ENCODE peak calls at places on chromosomes 5 and 9, in eight cellular contexts. One of them, this sample, is unnamed.

GRCh38 chr5:142433526-142434321 is 108.9 kb upstream of the SPRY4 start:
- DNase-seq in natural killer cell: no peak
- DNase-seq in fibroblast of pulmonary artery: peak; percentile 72
- DNase-seq in lower leg skin: peak; percentile 75
- DNase-seq in breast epithelium: no peak
- DNase-seq in BJ: peak; percentile 18
- DNase-seq in colonic mucosa: no peak
- DNase-seq in A673: peak; percentile 67
- DNase-seq in this sample: no peak

GRCh38 chr5:160105686-160106085 is 13.6 kb downstream of the PWWP2A start:
- DNase-seq in natural killer cell: no peak
- DNase-seq in fibroblast of pulmonary artery: no peak
- DNase-seq in lower leg skin: no peak
- DNase-seq in breast epithelium: no peak
- DNase-seq in BJ: no peak
- DNase-seq in colonic mucosa: no peak
- DNase-seq in A673: no peak
- DNase-seq in this sample: peak; percentile 50

GRCh38 chr9:36874261-36874660 is 159.8 kb downstream of the PAX5 start:
- DNase-seq in natural killer cell: no peak
- DNase-seq in fibroblast of pulmonary artery: no peak
- DNase-seq in lower leg skin: no peak
- DNase-seq in breast epithelium: no peak
- DNase-seq in BJ: no peak
- DNase-seq in colonic mucosa: no peak
- DNase-seq in A673: no peak
- DNase-seq in this sample: no peak

GRCh38 chr9:131812116-131812790 is 72.4 kb upstream of the RAPGEF1 start:
- DNase-seq in natural killer cell: no peak
- DNase-seq in fibroblast of pulmonary artery: no peak
- DNase-seq in lower leg skin: no peak
- DNase-seq in breast epithelium: no peak
- DNase-seq in BJ: no peak
- DNase-seq in colonic mucosa: no peak
- DNase-seq in A673: no peak
- DNase-seq in this sample: no peak

GRCh38 chr9:2729721-2730120 is 12.4 kb downstream of the KCNV2 start:
- DNase-seq in natural killer cell: no peak
- DNase-seq in fibroblast of pulmonary artery: peak; percentile 58
- DNase-seq in lower leg skin: no peak
- DNase-seq in breast epithelium: no peak
- DNase-seq in BJ: no peak
- DNase-seq in colonic mucosa: no peak
- DNase-seq in A673: no peak
- DNase-seq in this sample: no peak

GRCh38 chr5:129249891-129250290 is 155.3 kb downstream of the ISOC1 start:
- DNase-seq in natural killer cell: no peak
- DNase-seq in fibroblast of pulmonary artery: no peak
- DNase-seq in lower leg skin: no peak
- DNase-seq in breast epithelium: no peak
- DNase-seq in BJ: no peak
- DNase-seq in colonic mucosa: no peak
- DNase-seq in A673: no peak
- DNase-seq in this sample: no peak

GRCh38 chr5:80973027-80973426 is 12.9 kb downstream of the RASGRF2 start:
- DNase-seq in natural killer cell: no peak
- DNase-seq in fibroblast of pulmonary artery: no peak
- DNase-seq in lower leg skin: no peak
- DNase-seq in breast epithelium: no peak
- DNase-seq in BJ: no peak
- DNase-seq in colonic mucosa: no peak
- DNase-seq in A673: peak; percentile 88
- DNase-seq in this sample: no peak

GRCh38 chr5:1483064-1483463 is 37.8 kb upstream of the SLC6A3 start:
- DNase-seq in natural killer cell: no peak
- DNase-seq in fibroblast of pulmonary artery: no peak
- DNase-seq in lower leg skin: no peak
- DNase-seq in breast epithelium: no peak
- DNase-seq in BJ: no peak
- DNase-seq in colonic mucosa: no peak
- DNase-seq in A673: no peak
- DNase-seq in this sample: no peak

GRCh38 chr9:135907006-135907434 is 326 bp downstream of the CAMSAP1 start:
- DNase-seq in natural killer cell: no peak
- DNase-seq in fibroblast of pulmonary artery: peak; percentile 45
- DNase-seq in lower leg skin: peak; percentile 83
- DNase-seq in breast epithelium: no peak
- DNase-seq in BJ: no peak
- DNase-seq in colonic mucosa: no peak
- DNase-seq in A673: no peak
- DNase-seq in this sample: peak; percentile 64

GRCh38 chr5:76544268-76544926 is 78.8 kb downstream of the F2RL2 start:
- DNase-seq in natural killer cell: peak; percentile 40
- DNase-seq in fibroblast of pulmonary artery: peak; percentile 49
- DNase-seq in lower leg skin: no peak
- DNase-seq in breast epithelium: no peak
- DNase-seq in BJ: no peak
- DNase-seq in colonic mucosa: peak; percentile 67
- DNase-seq in A673: peak; percentile 81
- DNase-seq in this sample: peak; percentile 34

GRCh38 chr9:75891277-75892167 is 1.0 kb downstream of the PCSK5 start:
- DNase-seq in natural killer cell: peak; percentile 20
- DNase-seq in fibroblast of pulmonary artery: peak; percentile 52
- DNase-seq in lower leg skin: peak; percentile 89
- DNase-seq in breast epithelium: no peak
- DNase-seq in BJ: no peak
- DNase-seq in colonic mucosa: peak; percentile 73
- DNase-seq in A673: peak; percentile 12
- DNase-seq in this sample: peak; percentile 36

GRCh38 chr9:70510157-70510770 is 95.8 kb upstream of the KLF9 start:
- DNase-seq in natural killer cell: no peak
- DNase-seq in fibroblast of pulmonary artery: peak; percentile 40
- DNase-seq in lower leg skin: no peak
- DNase-seq in breast epithelium: no peak
- DNase-seq in BJ: no peak
- DNase-seq in colonic mucosa: peak; percentile 59
- DNase-seq in A673: peak; percentile 25
- DNase-seq in this sample: peak; percentile 17

GRCh38 chr9:114681594-114682332 is at the start of gene TEX48:
- DNase-seq in natural killer cell: peak; percentile 30
- DNase-seq in fibroblast of pulmonary artery: peak; percentile 79
- DNase-seq in lower leg skin: no peak
- DNase-seq in breast epithelium: no peak
- DNase-seq in BJ: no peak
- DNase-seq in colonic mucosa: peak; percentile 82
- DNase-seq in A673: peak; percentile 84
- DNase-seq in this sample: peak; percentile 69
- TF ChIP-seq CTCF in natural killer cell: peak; percentile 81
- TF ChIP-seq CTCF in fibroblast of pulmonary artery: peak; percentile 88
- TF ChIP-seq CTCF in lower leg skin: no peak
- TF ChIP-seq CTCF in breast epithelium: no peak
- TF ChIP-seq CTCF in BJ: peak; percentile 82
- TF ChIP-seq CTCF in colonic mucosa: peak; percentile 59
- TF ChIP-seq CTCF in A673: peak; percentile 74
- TF ChIP-seq CTCF in this sample: peak; percentile 69

GRCh38 chr5:135965504-135965903 is 10.7 kb upstream of the LECT2 start:
- DNase-seq in natural killer cell: no peak
- DNase-seq in fibroblast of pulmonary artery: no peak
- DNase-seq in lower leg skin: no peak
- DNase-seq in breast epithelium: no peak
- DNase-seq in BJ: no peak
- DNase-seq in colonic mucosa: no peak
- DNase-seq in A673: no peak
- DNase-seq in this sample: no peak

GRCh38 chr5:135966165-135966564 is 11.4 kb upstream of the LECT2 start:
- DNase-seq in natural killer cell: no peak
- DNase-seq in fibroblast of pulmonary artery: no peak
- DNase-seq in lower leg skin: no peak
- DNase-seq in breast epithelium: no peak
- DNase-seq in BJ: no peak
- DNase-seq in colonic mucosa: no peak
- DNase-seq in A673: no peak
- DNase-seq in this sample: no peak

GRCh38 chr5:135966790-135967189 is 12.0 kb upstream of the LECT2 start:
- DNase-seq in natural killer cell: no peak
- DNase-seq in fibroblast of pulmonary artery: no peak
- DNase-seq in lower leg skin: no peak
- DNase-seq in breast epithelium: no peak
- DNase-seq in BJ: no peak
- DNase-seq in colonic mucosa: no peak
- DNase-seq in A673: no peak
- DNase-seq in this sample: no peak

GRCh38 chr5:135964670-135965320 is 10.0 kb upstream of the LECT2 start:
- DNase-seq in natural killer cell: no peak
- DNase-seq in fibroblast of pulmonary artery: no peak
- DNase-seq in lower leg skin: no peak
- DNase-seq in breast epithelium: no peak
- DNase-seq in BJ: no peak
- DNase-seq in colonic mucosa: no peak
- DNase-seq in A673: no peak
- DNase-seq in this sample: no peak
- TF ChIP-seq CTCF in natural killer cell: no peak
- TF ChIP-seq CTCF in fibroblast of pulmonary artery: no peak
- TF ChIP-seq CTCF in lower leg skin: no peak
- TF ChIP-seq CTCF in breast epithelium: no peak
- TF ChIP-seq CTCF in BJ: no peak
- TF ChIP-seq CTCF in colonic mucosa: no peak
- TF ChIP-seq CTCF in A673: no peak
- TF ChIP-seq CTCF in this sample: no peak

DNA sequence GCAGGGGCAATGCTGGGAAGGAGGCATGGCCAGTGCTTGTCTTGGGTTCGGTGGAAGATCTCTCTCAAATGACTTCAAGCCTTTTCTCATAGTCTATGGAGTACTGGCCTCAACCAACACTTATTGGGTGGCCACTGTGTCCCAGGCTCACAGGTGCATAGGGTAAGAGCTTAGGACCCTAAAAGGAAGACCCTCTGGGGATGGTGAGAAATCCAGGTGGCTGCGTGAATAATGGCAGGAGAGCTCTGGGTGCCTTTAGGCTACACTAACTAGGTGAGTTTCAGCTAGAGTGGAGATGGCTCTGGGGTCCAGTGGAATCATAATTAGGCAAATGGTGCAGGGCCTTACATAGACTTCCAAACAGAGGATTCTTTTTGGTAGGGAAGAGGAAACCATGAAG is 9.9 kb downstream of the STC2 start:
- DNase-seq in natural killer cell: no peak
- DNase-seq in fibroblast of pulmonary artery: no peak
- DNase-seq in lower leg skin: no peak
- DNase-seq in breast epithelium: no peak
- DNase-seq in BJ: no peak
- DNase-seq in colonic mucosa: no peak
- DNase-seq in A673: no peak
- DNase-seq in this sample: no peak
- TF ChIP-seq CTCF in natural killer cell: no peak
- TF ChIP-seq CTCF in fibroblast of pulmonary artery: no peak
- TF ChIP-seq CTCF in lower leg skin: no peak
- TF ChIP-seq CTCF in breast epithelium: no peak
- TF ChIP-seq CTCF in BJ: no peak
- TF ChIP-seq CTCF in colonic mucosa: no peak
- TF ChIP-seq CTCF in A673: no peak
- TF ChIP-seq CTCF in this sample: no peak

GRCh38 chr5:153860482-153860881 is 178.2 kb downstream of the FAM114A2 start:
- DNase-seq in natural killer cell: no peak
- DNase-seq in fibroblast of pulmonary artery: no peak
- DNase-seq in lower leg skin: no peak
- DNase-seq in breast epithelium: no peak
- DNase-seq in BJ: no peak
- DNase-seq in colonic mucosa: no peak
- DNase-seq in A673: no peak
- DNase-seq in this sample: no peak

GRCh38 chr5:153863941-153864340 is 174.8 kb downstream of the FAM114A2 start:
- DNase-seq in natural killer cell: no peak
- DNase-seq in fibroblast of pulmonary artery: no peak
- DNase-seq in lower leg skin: no peak
- DNase-seq in breast epithelium: no peak
- DNase-seq in BJ: no peak
- DNase-seq in colonic mucosa: no peak
- DNase-seq in A673: no peak
- DNase-seq in this sample: no peak

GRCh38 chr5:153866176-153866575 is 172.5 kb downstream of the FAM114A2 start:
- DNase-seq in natural killer cell: no peak
- DNase-seq in fibroblast of pulmonary artery: no peak
- DNase-seq in lower leg skin: no peak
- DNase-seq in breast epithelium: no peak
- DNase-seq in BJ: no peak
- DNase-seq in colonic mucosa: no peak
- DNase-seq in A673: no peak
- DNase-seq in this sample: no peak
- TF ChIP-seq CTCF in natural killer cell: no peak
- TF ChIP-seq CTCF in fibroblast of pulmonary artery: no peak
- TF ChIP-seq CTCF in lower leg skin: no peak
- TF ChIP-seq CTCF in breast epithelium: no peak
- TF ChIP-seq CTCF in BJ: no peak
- TF ChIP-seq CTCF in colonic mucosa: no peak
- TF ChIP-seq CTCF in A673: no peak
- TF ChIP-seq CTCF in this sample: no peak

DNA sequence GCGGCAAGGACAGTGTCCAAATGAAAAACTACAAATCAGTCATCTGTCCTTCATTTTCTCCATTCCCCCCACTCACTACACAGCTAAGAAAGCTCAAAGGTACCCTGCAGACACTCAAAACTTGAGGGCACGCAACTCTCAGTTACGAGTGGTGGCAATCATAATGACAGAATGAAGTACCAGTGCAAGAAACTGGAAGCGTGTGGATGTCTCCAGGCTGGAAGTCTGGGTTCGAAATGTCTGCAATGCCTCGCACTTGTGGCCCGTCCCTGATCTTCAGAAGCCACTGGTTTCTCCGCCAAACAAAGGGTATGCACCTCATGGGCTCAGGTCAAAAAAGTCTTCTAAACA is 597 bp upstream of the CENPH start:
- DNase-seq in natural killer cell: no peak
- DNase-seq in fibroblast of pulmonary artery: peak; percentile 6
- DNase-seq in lower leg skin: no peak
- DNase-seq in breast epithelium: no peak
- DNase-seq in BJ: no peak
- DNase-seq in colonic mucosa: no peak
- DNase-seq in A673: no peak
- DNase-seq in this sample: no peak
- TF ChIP-seq CTCF in natural killer cell: no peak
- TF ChIP-seq CTCF in fibroblast of pulmonary artery: no peak
- TF ChIP-seq CTCF in lower leg skin: no peak
- TF ChIP-seq CTCF in breast epithelium: no peak
- TF ChIP-seq CTCF in BJ: no peak
- TF ChIP-seq CTCF in colonic mucosa: no peak
- TF ChIP-seq CTCF in A673: no peak
- TF ChIP-seq CTCF in this sample: no peak